ENCODE peak calls at places on chromosome 22, in seven cellular contexts. W is cardiac fibroblast; J is left lung; B is fibroblast of pulmonary artery; P is prostate gland; V is astrocyte of the spinal cord; U is CD8-positive, alpha-beta T cell. R is an unnamed sample.
A peak's percentile ranks its signal among the peaks of the same experiment; 100 is the strongest.

GRCh38 chr22:31291716-31292644 is at the start of gene PIK3IP1:
- DNase-seq in W (peak; percentile 89), J (peak; percentile 93), B (peak; percentile 92), P (peak; percentile 91), V (peak; percentile 86), U (peak; percentile 89), R (peak; percentile 69)

GRCh38 chr22:45490836-45491235 is 11.8 kb upstream of the FBLN1 start:
- DNase-seq in W (no peak), J (no peak), B (no peak), P (no peak), V (no peak), U (no peak), R (no peak)

GRCh38 chr22:33674357-33674756 is 245.9 kb downstream of the LARGE1 start:
- DNase-seq in W (no peak), J (no peak), B (no peak), P (no peak), V (no peak), U (no peak), R (no peak)

GRCh38 chr22:50732681-50733080 is 5.3 kb upstream of the ACR start:
- DNase-seq in W (no peak), J (no peak), B (no peak), P (no peak), V (no peak), U (no peak), R (no peak)

GRCh38 chr22:36027960-36028645 is 521 bp downstream of the RBFOX2 start:
- DNase-seq in W (peak; percentile 26), J (peak; percentile 34), B (no peak), P (peak; percentile 19), V (peak; percentile 15), U (peak; percentile 21), R (no peak)

GRCh38 chr22:36536717-36537116 is 7.8 kb upstream of the EIF3D start:
- DNase-seq in W (no peak), J (no peak), B (no peak), P (no peak), V (no peak), U (no peak), R (no peak)

GRCh38 chr22:50294319-50294656 is 13.2 kb downstream of the PLXNB2 start:
- DNase-seq in W (no peak), J (no peak), B (no peak), P (no peak), V (no peak), U (no peak), R (no peak)

GRCh38 chr22:30214703-30215405 is 31.7 kb downstream of the LIF start:
- DNase-seq in W (peak; percentile 57), J (no peak), B (no peak), P (no peak), V (no peak), U (no peak), R (no peak)

GRCh38 chr22:37213218-37213855 is 1.1 kb upstream of the SSTR3 start:
- DNase-seq in W (no peak), J (no peak), B (no peak), P (no peak), V (no peak), U (no peak), R (no peak)

GRCh38 chr22:21579474-21579851 is 11.9 kb downstream of the UBE2L3 start:
- DNase-seq in W (no peak), J (no peak), B (no peak), P (no peak), V (no peak), U (no peak), R (no peak)
- H3K4me3 ChIP-seq in W (no peak overlapping the region), J (no peak overlapping the region), B (no peak overlapping the region), P (no peak overlapping the region), V (no peak overlapping the region), U (no peak overlapping the region), R (no peak overlapping the region)

GRCh38 chr22:27689664-27690063 is 111.9 kb downstream of the MN1 start:
- DNase-seq in W (no peak), J (no peak), B (no peak), P (no peak), V (no peak), U (no peak), R (no peak)

GRCh38 chr22:27697888-27698287 is 103.7 kb downstream of the MN1 start:
- DNase-seq in W (no peak), J (no peak), B (no peak), P (no peak), V (no peak), U (no peak), R (no peak)

GRCh38 chr22:27690596-27690995 is 111.0 kb downstream of the MN1 start:
- DNase-seq in W (no peak), J (no peak), B (no peak), P (no peak), V (no peak), U (no peak), R (no peak)

GRCh38 chr22:27687984-27688545 is 113.5 kb downstream of the MN1 start:
- DNase-seq in W (peak; percentile 49), J (no peak), B (no peak), P (no peak), V (no peak), U (no peak), R (no peak)

DNA sequence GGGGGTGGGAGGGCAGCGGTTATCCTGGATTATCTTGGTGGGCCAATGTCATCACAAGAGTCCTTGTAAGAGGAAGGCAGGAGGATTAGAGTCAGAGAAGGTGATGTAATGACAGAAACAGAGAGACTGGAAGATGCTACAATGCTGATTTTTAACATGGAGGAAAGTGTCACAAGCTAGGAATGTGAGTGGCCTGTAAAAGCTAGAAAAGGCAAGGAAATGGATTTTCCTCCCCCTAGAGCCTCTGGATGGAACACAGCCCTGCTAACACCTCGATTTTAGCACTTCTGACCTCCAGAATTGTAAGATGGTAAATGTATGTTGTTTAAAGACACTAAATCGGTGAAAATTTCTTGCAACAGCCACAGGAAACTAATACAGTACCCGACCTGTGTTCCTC is 109.3 kb downstream of the MN1 start:
- DNase-seq in W (peak; percentile 44), J (no peak), B (no peak), P (no peak), V (no peak), U (no peak), R (no peak)
- TF ChIP-seq CTCF in W (peak; percentile 21), J (no peak), B (no peak), P (no peak), V (no peak), U (no peak), R (peak; percentile 11)

GRCh38 chr22:20531154-20531403 is 23.7 kb downstream of the MED15 start:
- DNase-seq in W (no peak), J (no peak), B (no peak), P (no peak), V (no peak), U (no peak), R (no peak)

GRCh38 chr22:20531404-20532181 is 24.2 kb downstream of the MED15 start:
- DNase-seq in W (peak; percentile 95), J (peak; percentile 81), B (peak; percentile 88), P (peak; percentile 52), V (peak; percentile 87), U (no peak), R (no peak)

GRCh38 chr22:20532256-20532993 is 25.0 kb downstream of the MED15 start:
- DNase-seq in W (peak; percentile 62), J (no peak), B (no peak), P (no peak), V (no peak), U (no peak), R (no peak)

GRCh38 chr22:20528405-20528978 is 21.1 kb downstream of the MED15 start:
- DNase-seq in W (no peak), J (no peak), B (no peak), P (no peak), V (no peak), U (no peak), R (no peak)

DNA sequence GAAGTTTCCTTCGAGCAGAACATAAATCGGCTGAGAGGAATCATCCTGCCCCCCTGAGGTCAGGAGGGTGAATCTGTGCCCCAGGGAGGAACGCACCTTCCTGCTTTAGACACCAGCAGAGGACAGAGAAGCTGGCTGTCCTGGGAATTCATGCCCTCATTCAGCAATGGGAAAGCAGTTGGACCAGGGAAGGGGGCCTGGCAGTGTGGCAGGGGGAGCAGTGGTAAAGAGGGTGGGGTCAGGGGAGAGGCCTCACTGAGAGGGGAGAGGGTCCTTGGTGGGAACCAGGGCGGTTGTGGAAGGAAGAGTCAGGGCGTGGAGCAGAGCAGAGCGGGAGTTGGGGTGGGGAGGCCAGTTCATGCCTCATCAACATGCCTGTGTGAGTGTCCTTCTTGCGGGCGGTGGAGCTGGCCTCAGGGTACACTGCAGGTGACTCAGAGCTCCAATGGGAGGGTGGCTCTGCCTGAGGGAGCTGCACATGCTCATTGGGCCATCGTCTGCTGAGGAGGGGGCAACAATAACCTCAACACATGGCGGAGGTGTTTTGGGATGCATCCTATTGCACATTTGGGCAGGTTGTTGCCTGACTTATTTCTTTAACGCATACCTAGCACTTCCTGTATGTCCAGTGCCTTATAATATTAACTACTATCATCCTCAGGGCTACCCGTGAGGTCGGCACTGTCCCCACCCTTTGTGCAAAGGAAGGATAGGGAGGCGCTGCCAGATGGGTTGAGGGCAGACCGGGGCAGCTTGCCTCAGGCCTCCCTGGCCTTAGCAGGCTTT is 23.2 kb downstream of the MED15 start:
- DNase-seq in W (peak; percentile 86), J (peak; percentile 64), B (no peak), P (no peak), V (peak; percentile 72), U (no peak), R (no peak)
- H3K4me3 ChIP-seq in W (no peak overlapping the region), J (no peak overlapping the region), B (no peak overlapping the region), P (no peak overlapping the region), V (no peak overlapping the region), U (no peak overlapping the region), R (no peak overlapping the region)

GRCh38 chr22:39450258-39450955 is 6.4 kb upstream of the MGAT3 start:
- DNase-seq in W (no peak), J (no peak), B (no peak), P (no peak), V (no peak), U (no peak), R (no peak)

GRCh38 chr22:39446239-39446721 is 10.5 kb upstream of the MGAT3 start:
- DNase-seq in W (no peak), J (no peak), B (no peak), P (no peak), V (no peak), U (no peak), R (no peak)

GRCh38 chr22:39449708-39450107 is 7.1 kb upstream of the MGAT3 start:
- DNase-seq in W (no peak), J (no peak), B (no peak), P (no peak), V (no peak), U (no peak), R (no peak)

GRCh38 chr22:39444937-39445465 is 11.8 kb upstream of the MGAT3 start:
- DNase-seq in W (no peak), J (no peak), B (no peak), P (no peak), V (no peak), U (no peak), R (no peak)

DNA sequence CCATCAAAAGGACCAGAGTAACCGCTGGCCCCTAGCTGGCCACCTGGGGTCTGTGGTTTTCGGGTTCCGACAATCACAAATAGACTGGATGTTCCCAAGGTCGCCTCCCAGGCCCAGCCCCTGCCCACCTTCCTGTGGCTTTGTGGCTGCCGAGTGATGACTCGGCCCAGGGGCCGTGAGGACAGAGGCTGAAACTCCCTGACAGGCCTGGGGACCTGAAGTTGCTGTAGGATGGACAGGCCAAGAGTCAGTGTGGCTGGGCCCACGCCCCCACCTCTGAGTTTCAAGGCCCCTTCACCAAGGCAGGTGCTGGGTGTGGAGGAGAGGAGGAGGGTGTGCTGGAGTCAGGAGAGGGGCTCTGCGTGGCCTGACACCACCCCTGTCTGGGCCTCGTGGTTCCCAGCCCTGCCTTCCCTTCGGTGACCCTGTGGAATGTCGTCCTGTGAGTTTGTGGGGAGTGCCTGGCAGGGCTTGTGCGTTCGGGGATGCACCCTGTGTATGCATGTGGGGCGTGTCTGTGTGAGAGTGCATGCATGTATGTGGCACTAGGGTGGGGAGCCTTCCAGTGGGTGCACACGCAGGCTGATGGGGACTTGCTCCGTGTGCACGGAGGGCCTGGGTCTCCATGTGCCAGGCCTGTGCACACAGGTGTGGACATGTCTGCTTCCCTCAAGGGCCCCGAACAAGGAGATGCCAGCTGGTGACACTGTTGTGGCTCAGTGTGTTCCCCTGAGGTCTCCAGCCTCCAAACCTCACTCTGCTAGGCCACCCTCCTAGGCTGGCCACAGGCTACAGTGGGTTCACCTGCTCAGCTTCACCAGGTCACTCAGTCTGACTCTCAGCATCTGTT is 8.4 kb upstream of the MGAT3 start:
- DNase-seq in W (no peak), J (no peak), B (no peak), P (peak; percentile 34), V (no peak), U (no peak), R (no peak)
- TF ChIP-seq CTCF in W (no peak), J (no peak), B (no peak), P (no peak), V (no peak), U (no peak), R (no peak)

R was measured in astrocyte of the cerebellum.